ENCODE peak calls at places on chromosomes 3 and 15, in eight cellular contexts. I is T follicular helper cell; L is activated CD4-positive, CD25-positive, alpha-beta regulatory T cell; R is foreskin fibroblast; A is stimulated activated CD4-positive, alpha-beta T cell treated with anti-CD3 and anti-CD28 coated beads, Interleukin-4, amount 100 ng/mL, for 48 hours; G is AG09309; W is NCI-H1694; U is stimulated activated CD8-positive, alpha-beta memory T cell treated with anti-CD3 and anti-CD28 coated beads, Interleukin-15, amount 100 ng/mL, for 24 hours. P is an unnamed sample.

GRCh38 chr3:105094588-105094987 is 272.1 kb upstream of the ALCAM start:
- DNase-seq in I (no peak), L (no peak), R (no peak), A (no peak), G (no peak), W (no peak), U (no peak), P (no peak)

GRCh38 chr3:4935347-4935746 is 43.9 kb upstream of the BHLHE40 start:
- DNase-seq in I (no peak), L (no peak), R (no peak), A (no peak), G (no peak), W (no peak), U (no peak), P (no peak)

GRCh38 chr3:94303897-94304296 is 241.0 kb downstream of the NSUN3 start:
- DNase-seq in I (no peak), L (no peak), R (no peak), A (no peak), G (no peak), W (no peak), U (no peak), P (peak)

GRCh38 chr3:110928016-110928662 is 143.5 kb upstream of the NECTIN3 start:
- DNase-seq in I (no peak), L (no peak), R (no peak), A (no peak), G (no peak), W (no peak), U (no peak), P (no peak)

GRCh38 chr15:57861805-57862586 is 155.5 kb downstream of the POLR2M start:
- DNase-seq in I (no peak), L (no peak), R (peak), A (no peak), G (peak), W (no peak), U (no peak), P (no peak)

GRCh38 chr3:42013652-42014442 is 51.9 kb upstream of the ULK4 start:
- DNase-seq in I (peak), L (no peak), R (no peak), A (peak), G (no peak), W (no peak), U (no peak), P (no peak)

GRCh38 chr3:159821148-159821547 is 167.5 kb upstream of the IL12A start:
- DNase-seq in I (no peak), L (no peak), R (no peak), A (no peak), G (no peak), W (no peak), U (no peak), P (no peak)

GRCh38 chr3:187015903-187016638 is 85.7 kb downstream of the ST6GAL1 start:
- DNase-seq in I (no peak), L (no peak), R (no peak), A (no peak), G (no peak), W (no peak), U (no peak), P (no peak)

GRCh38 chr15:99961011-99961441 is 227.8 kb upstream of the LYSMD4 start:
- DNase-seq in I (no peak), L (no peak), R (no peak), A (peak), G (no peak), W (no peak), U (no peak), P (no peak)

P was measured in NCI-H446.